ENCODE peak calls at places on chromosome 18, in four cellular contexts. P is H1, Z is SK-N-SH, X is K562. H is an unnamed sample.

GRCh38 chr18:21479721-21480120 is 120.8 kb downstream of the ESCO1 start:
- DNase-seq in P (peak; percentile 13), Z (no peak), X (no peak), H (no peak)

GRCh38 chr18:49584431-49584830 is 22.6 kb downstream of the LIPG start:
- DNase-seq in P (no peak), Z (no peak), X (no peak), H (no peak)

GRCh38 chr18:11905613-11906012 is 2.5 kb downstream of the MPPE1 start:
- DNase-seq in P (no peak), Z (no peak), X (no peak), H (no peak)

GRCh38 chr18:57921708-57922107 is 118.6 kb upstream of the ATP8B1 start:
- DNase-seq in P (no peak), Z (no peak), X (peak; percentile 10), H (no peak)

GRCh38 chr18:44954256-44954655 is 273.6 kb downstream of the SETBP1 start:
- DNase-seq in P (no peak), Z (no peak), X (no peak), H (no peak)

GRCh38 chr18:60568211-60568610 is 195.6 kb upstream of the MC4R start:
- DNase-seq in P (no peak), Z (no peak), X (no peak), H (no peak)

GRCh38 chr18:12599543-12599942 is 58.4 kb downstream of the SPIRE1 start:
- DNase-seq in P (no peak), Z (no peak), X (no peak), H (no peak)

GRCh38 chr18:25834061-25834460 is 256.4 kb downstream of the SS18 start:
- DNase-seq in P (no peak), Z (no peak), X (no peak), H (no peak)

GRCh38 chr18:58541789-58542425 is 87.0 kb downstream of the ALPK2 start:
- DNase-seq in P (no peak), Z (no peak), X (no peak), H (no peak)

GRCh38 chr18:10381951-10382350 is 72.5 kb upstream of the APCDD1 start:
- DNase-seq in P (no peak), Z (no peak), X (no peak), H (no peak)

GRCh38 chr18:35443434-35443833 is 54.3 kb downstream of the INO80C start:
- DNase-seq in P (no peak), Z (no peak), X (no peak), H (no peak)

GRCh38 chr18:9139400-9140039 is 2.9 kb downstream of the ANKRD12 start:
- DNase-seq in P (no peak), Z (no peak), X (no peak), H (no peak)

GRCh38 chr18:77776104-77776503 is 526.5 kb downstream of the GALR1 start:
- DNase-seq in P (no peak), Z (no peak), X (no peak), H (no peak)

GRCh38 chr18:75112486-75113096 is 96.3 kb downstream of the PTGR3 start:
- DNase-seq in P (no peak), Z (no peak), X (no peak), H (no peak)

GRCh38 chr18:59725177-59725576 is 28.0 kb upstream of the CCBE1 start:
- DNase-seq in P (no peak), Z (no peak), X (no peak), H (no peak)

GRCh38 chr18:59520569-59520968 is 161.5 kb upstream of the LMAN1 start:
- DNase-seq in P (no peak), Z (no peak), X (no peak), H (no peak)

GRCh38 chr18:9719421-9719981 is 11.4 kb downstream of the RAB31 start:
- DNase-seq in P (no peak), Z (no peak), X (no peak), H (no peak)

GRCh38 chr18:21599585-21600525 is 649 bp downstream of the ESCO1 start:
- DNase-seq in P (peak; percentile 83), Z (peak; percentile 82), X (peak; percentile 79), H (peak; percentile 75)

GRCh38 chr18:79799619-79800352 is 2.0 kb downstream of the KCNG2 start:
- DNase-seq in P (no peak), Z (no peak), X (no peak), H (no peak)

GRCh38 chr18:34509163-34509562 is 200.9 kb upstream of the DTNA start:
- DNase-seq in P (no peak), Z (no peak), X (no peak), H (no peak)

GRCh38 chr18:35566019-35566418 is 15.5 kb upstream of the GALNT1 start:
- DNase-seq in P (no peak), Z (no peak), X (no peak), H (no peak)

GRCh38 chr18:33577688-33578370 is at the start of gene ASXL3:
- DNase-seq in P (peak; percentile 57), Z (peak; percentile 91), X (no peak), H (peak; percentile 31)

GRCh38 chr18:48804856-48805610 is 145.7 kb downstream of the SMAD7 start:
- DNase-seq in P (no peak), Z (no peak), X (no peak), H (peak; percentile 1)

GRCh38 chr18:45974088-45974536 is 7.0 kb upstream of the EPG5 start:
- DNase-seq in P (no peak), Z (peak; percentile 57), X (peak; percentile 13), H (peak; percentile 40)

GRCh38 chr18:45521777-45522176 is 93.5 kb upstream of the SLC14A2 start:
- DNase-seq in P (no peak), Z (no peak), X (no peak), H (no peak)

GRCh38 chr18:6096747-6097146 is 201.4 kb upstream of the TMEM200C start:
- DNase-seq in P (no peak), Z (no peak), X (no peak), H (no peak)

GRCh38 chr18:31490387-31490786 is 7.6 kb upstream of the DSG2 start:
- DNase-seq in P (no peak), Z (no peak), X (no peak), H (no peak)

GRCh38 chr18:5868218-5868904 is 27.0 kb downstream of the TMEM200C start:
- DNase-seq in P (peak; percentile 76), Z (peak; percentile 38), X (peak; percentile 48), H (peak; percentile 79)

GRCh38 chr18:72700961-72701710 is 157.0 kb upstream of the CBLN2 start:
- DNase-seq in P (no peak), Z (peak; percentile 20), X (no peak), H (no peak)

GRCh38 chr18:74990563-74991081 is 218.3 kb downstream of the PTGR3 start:
- DNase-seq in P (no peak), Z (no peak), X (no peak), H (no peak)

GRCh38 chr18:46711444-46711863 is 45.4 kb downstream of the ST8SIA5 start:
- DNase-seq in P (no peak), Z (peak; percentile 37), X (peak; percentile 66), H (no peak)

GRCh38 chr18:12702221-12703095 is at the start of the genes CEP76 and PSMG2:
- DNase-seq in P (peak; percentile 90), Z (peak; percentile 96), X (peak; percentile 89), H (peak; percentile 82)

GRCh38 chr18:49021433-49022129 is 70.8 kb upstream of the SMAD7 start:
- DNase-seq in P (peak; percentile 89), Z (peak; percentile 67), X (peak; percentile 38), H (peak; percentile 86)

GRCh38 chr18:58100154-58100553 is 56.1 kb downstream of the NEDD4L start:
- DNase-seq in P (no peak), Z (no peak), X (no peak), H (no peak)

GRCh38 chr18:53566622-53567021 is 657.8 kb downstream of the MBD2 start:
- DNase-seq in P (no peak), Z (no peak), X (no peak), H (no peak)

GRCh38 chr18:62715829-62716678 is 713 bp downstream of the PHLPP1 start:
- DNase-seq in P (peak; percentile 73), Z (peak; percentile 77), X (peak; percentile 43), H (peak; percentile 46)

GRCh38 chr18:48989304-48990284 is 38.8 kb upstream of the SMAD7 start:
- DNase-seq in P (no peak), Z (no peak), X (no peak), H (no peak)

GRCh38 chr18:63617049-63617995 is 26.7 kb downstream of the SERPINB4 start:
- DNase-seq in P (no peak), Z (no peak), X (no peak), H (no peak)

GRCh38 chr18:35510071-35511010 is 12.6 kb upstream of the INO80C start:
- DNase-seq in P (peak; percentile 31), Z (no peak), X (no peak), H (no peak)

GRCh38 chr18:27428716-27429475 is 243.8 kb upstream of the CHST9 start:
- DNase-seq in P (no peak), Z (no peak), X (no peak), H (no peak)
- TF ChIP-seq TEAD4 in P (no peak), Z (no peak), X (no peak), H (no peak)

DNA sequence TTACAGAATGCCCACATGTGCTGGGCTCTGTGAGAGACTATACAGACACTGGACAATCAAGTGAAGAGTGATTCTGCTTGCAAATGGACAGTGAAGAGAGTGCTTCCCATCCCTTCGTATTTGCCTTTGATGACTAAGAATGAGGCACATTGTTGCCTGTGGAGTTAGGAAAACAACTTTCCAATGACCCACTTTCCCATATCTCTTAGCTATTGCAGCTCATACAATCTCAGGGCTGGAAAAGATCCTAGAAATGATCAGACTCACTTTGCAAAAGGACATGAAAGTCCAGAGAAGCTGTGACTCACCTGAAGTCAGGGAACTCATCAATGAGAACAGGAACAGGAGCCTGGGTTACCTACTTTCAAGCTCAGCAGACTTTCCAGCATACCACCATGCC is 440.5 kb upstream of the TCF4 start:
- DNase-seq in P (no peak), Z (no peak), X (no peak), H (no peak)
- TF ChIP-seq TEAD4 in P (no peak), Z (no peak), X (no peak), H (no peak)

GRCh38 chr18:50832754-50833153 is 12.9 kb upstream of the MRO start:
- DNase-seq in P (no peak), Z (no peak), X (no peak), H (no peak)
- TF ChIP-seq TEAD4 in P (no peak), Z (no peak), X (no peak), H (no peak)

DNA sequence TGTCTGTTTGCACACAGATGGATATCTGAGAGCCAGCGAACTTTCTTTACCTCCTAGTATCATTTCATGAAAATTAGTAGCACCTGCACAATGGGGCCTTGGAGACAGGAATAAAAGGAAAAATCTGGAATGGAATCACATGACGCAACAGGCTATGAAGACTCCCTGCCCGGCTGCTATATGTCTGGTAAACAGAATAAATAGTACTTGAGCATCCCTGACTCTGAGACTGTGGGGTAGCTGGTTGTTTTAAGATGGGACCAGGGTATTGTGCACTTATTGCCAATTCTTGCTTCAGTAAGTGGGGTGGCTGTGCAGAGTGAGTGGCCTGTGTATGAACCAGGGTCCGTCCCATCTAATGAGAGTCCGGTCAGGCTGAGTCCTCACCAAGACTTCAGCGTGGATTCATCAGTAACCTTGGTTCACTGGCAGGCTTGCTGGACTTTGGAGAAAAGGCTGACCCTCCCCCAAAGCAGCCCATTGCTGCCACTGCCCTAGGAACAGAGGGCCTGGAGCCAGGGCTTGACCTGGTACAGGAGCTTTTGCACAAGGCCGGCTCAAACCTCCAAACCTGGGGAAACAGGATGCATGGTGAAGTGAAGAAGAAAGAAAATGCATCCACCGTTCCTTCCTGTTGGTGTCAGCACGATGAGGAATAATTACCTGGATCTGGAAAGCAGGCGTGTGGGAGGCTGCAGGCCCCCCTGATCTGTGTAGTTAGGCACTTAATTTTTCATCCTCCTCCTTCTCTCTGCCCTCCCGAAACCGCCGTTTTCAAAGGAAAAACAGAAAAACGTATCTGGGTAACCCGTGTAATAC is 147.4 kb downstream of the TGIF1 start:
- DNase-seq in P (no peak), Z (no peak), X (no peak), H (no peak)
- TF ChIP-seq TEAD4 in P (no peak), Z (no peak), X (no peak), H (no peak)